ENCODE peak calls at places on chromosomes 5 and 9, in eight cellular contexts. I is effector CD8-positive, alpha-beta T cell; V is frontal cortex; D is endothelial cell; J is lower lobe of right lung; C is stimulated activated CD8-positive, alpha-beta memory T cell treated with anti-CD3 and anti-CD28 coated beads, Interleukin-2, amount 100 ng/mL, for 1 hour; L is HTR-8/SVneo; X is iPS DF 19.7. A is an unnamed sample.

GRCh38 chr5:90096415-90097081 is 313.0 kb downstream of the CETN3 start:
- DNase-seq in C (no peak), X (no peak), J (no peak), L (peak), V (no peak), I (no peak), D (no peak), A (no peak)

GRCh38 chr9:135282001-135282731 is 194.7 kb downstream of the OLFM1 start:
- DNase-seq in J (peak), L (peak), X (no peak), I (no peak), V (peak), C (no peak), D (no peak), A (no peak)

GRCh38 chr9:133573791-133574515 is 35.2 kb downstream of the FAM163B start:
- DNase-seq in L (no peak), X (no peak), D (no peak), C (no peak), I (no peak), J (no peak), V (no peak), A (no peak)

GRCh38 chr9:136286359-136286986 is 17.4 kb downstream of the CCDC187 start:
- DNase-seq in I (no peak), L (no peak), D (no peak), J (no peak), C (no peak), X (no peak), V (no peak), A (no peak)

GRCh38 chr5:18397393-18397792 is 763.1 kb downstream of the TAF11L14 start:
- DNase-seq in X (no peak), V (no peak), I (no peak), L (no peak), C (no peak), J (no peak), D (no peak), A (no peak)

GRCh38 chr5:61318374-61318773 is 13.7 kb upstream of the ZSWIM6 start:
- DNase-seq in I (no peak), C (no peak), J (no peak), L (no peak), V (no peak), X (no peak), D (no peak), A (no peak)

GRCh38 chr5:150114102-150114641 is 27.8 kb upstream of the CSF1R start:
- DNase-seq in X (no peak), C (no peak), L (no peak), D (no peak), V (no peak), I (no peak), J (no peak), A (no peak)

GRCh38 chr9:121282309-121283071 is 14.5 kb downstream of the GSN start:
- DNase-seq in J (peak), L (no peak), D (no peak), X (no peak), I (no peak), V (no peak), C (no peak), A (no peak)

GRCh38 chr5:72210913-72211670 is 103.8 kb downstream of the MAP1B start:
- DNase-seq in C (no peak), D (no peak), V (no peak), X (no peak), J (no peak), L (peak), I (no peak), A (no peak)

GRCh38 chr9:33750307-33750838 is 45.0 kb upstream of the PRSS3 start:
- DNase-seq in D (peak), L (no peak), J (no peak), V (no peak), I (no peak), X (no peak), C (no peak), A (no peak)

GRCh38 chr5:1137567-1138444 is 25.9 kb upstream of the SLC12A7 start:
- DNase-seq in L (no peak), X (no peak), C (no peak), V (no peak), D (no peak), J (no peak), I (no peak), A (no peak)

GRCh38 chr5:158514353-158514960 is 585.3 kb downstream of the EBF1 start:
- DNase-seq in C (no peak), D (no peak), J (no peak), L (peak), V (no peak), X (no peak), I (no peak), A (no peak)

GRCh38 chr5:65172486-65173129 is 309.1 kb downstream of the ADAMTS6 start:
- DNase-seq in I (no peak), V (no peak), J (no peak), D (no peak), L (no peak), C (no peak), X (no peak), A (no peak)

A was measured in GOT3.